ENCODE peak calls at places on chromosome 16, in five cellular contexts. One of them, this sample, is unnamed.

GRCh38 chr16:68234188-68235104 is 1.5 kb downstream of the ESRP2 start:
- DNase-seq in activated CD8-positive, alpha-beta memory T cell treated with anti-CD3 and anti-CD28 coated beads for 4 hours: no peak
- DNase-seq in WTC11: peak; percentile 71
- DNase-seq in stimulated activated CD4-positive, alpha-beta T cell treated with anti-CD3 and anti-CD28 coated beads, Interleukin-2, amount 100 ng/mL, for 48 hours: no peak
- DNase-seq in IMR-90: no peak
- DNase-seq in this sample: peak; percentile 66

GRCh38 chr16:85762970-85763369 is 12.1 kb upstream of the C16orf74 start:
- DNase-seq in IMR-90: no peak
- DNase-seq in activated CD8-positive, alpha-beta memory T cell treated with anti-CD3 and anti-CD28 coated beads for 4 hours: no peak
- DNase-seq in stimulated activated CD4-positive, alpha-beta T cell treated with anti-CD3 and anti-CD28 coated beads, Interleukin-2, amount 100 ng/mL, for 48 hours: no peak
- DNase-seq in WTC11: no peak
- DNase-seq in this sample: no peak

GRCh38 chr16:66605177-66605999 is 884 bp downstream of the CMTM3 start:
- DNase-seq in stimulated activated CD4-positive, alpha-beta T cell treated with anti-CD3 and anti-CD28 coated beads, Interleukin-2, amount 100 ng/mL, for 48 hours: no peak
- DNase-seq in IMR-90: peak; percentile 34
- DNase-seq in activated CD8-positive, alpha-beta memory T cell treated with anti-CD3 and anti-CD28 coated beads for 4 hours: no peak
- DNase-seq in WTC11: peak; percentile 60
- DNase-seq in this sample: peak; percentile 91

GRCh38 chr16:85763616-85764015 is 12.7 kb upstream of the C16orf74 start:
- DNase-seq in WTC11: no peak
- DNase-seq in stimulated activated CD4-positive, alpha-beta T cell treated with anti-CD3 and anti-CD28 coated beads, Interleukin-2, amount 100 ng/mL, for 48 hours: no peak
- DNase-seq in activated CD8-positive, alpha-beta memory T cell treated with anti-CD3 and anti-CD28 coated beads for 4 hours: no peak
- DNase-seq in IMR-90: no peak
- DNase-seq in this sample: no peak

GRCh38 chr16:12542818-12543699 is 260.6 kb downstream of the CPPED1 start:
- DNase-seq in activated CD8-positive, alpha-beta memory T cell treated with anti-CD3 and anti-CD28 coated beads for 4 hours: no peak
- DNase-seq in WTC11: no peak
- DNase-seq in stimulated activated CD4-positive, alpha-beta T cell treated with anti-CD3 and anti-CD28 coated beads, Interleukin-2, amount 100 ng/mL, for 48 hours: no peak
- DNase-seq in IMR-90: no peak
- DNase-seq in this sample: no peak

GRCh38 chr16:46762583-46762982 is 14.4 kb upstream of the MYLK3 start:
- DNase-seq in IMR-90: no peak
- DNase-seq in stimulated activated CD4-positive, alpha-beta T cell treated with anti-CD3 and anti-CD28 coated beads, Interleukin-2, amount 100 ng/mL, for 48 hours: no peak
- DNase-seq in activated CD8-positive, alpha-beta memory T cell treated with anti-CD3 and anti-CD28 coated beads for 4 hours: no peak
- DNase-seq in WTC11: no peak
- DNase-seq in this sample: no peak

GRCh38 chr16:14436410-14436955 is 193.6 kb downstream of the PARN start:
- DNase-seq in WTC11: no peak
- DNase-seq in IMR-90: no peak
- DNase-seq in activated CD8-positive, alpha-beta memory T cell treated with anti-CD3 and anti-CD28 coated beads for 4 hours: no peak
- DNase-seq in stimulated activated CD4-positive, alpha-beta T cell treated with anti-CD3 and anti-CD28 coated beads, Interleukin-2, amount 100 ng/mL, for 48 hours: no peak
- DNase-seq in this sample: no peak

GRCh38 chr16:84656557-84657130 is 8.3 kb downstream of the KLHL36 start:
- DNase-seq in IMR-90: no peak
- DNase-seq in WTC11: no peak
- DNase-seq in activated CD8-positive, alpha-beta memory T cell treated with anti-CD3 and anti-CD28 coated beads for 4 hours: no peak
- DNase-seq in stimulated activated CD4-positive, alpha-beta T cell treated with anti-CD3 and anti-CD28 coated beads, Interleukin-2, amount 100 ng/mL, for 48 hours: no peak
- DNase-seq in this sample: no peak

GRCh38 chr16:30637952-30638351 is 12.8 kb upstream of the PRR14 start:
- DNase-seq in IMR-90: peak; percentile 51
- DNase-seq in stimulated activated CD4-positive, alpha-beta T cell treated with anti-CD3 and anti-CD28 coated beads, Interleukin-2, amount 100 ng/mL, for 48 hours: no peak
- DNase-seq in WTC11: no peak
- DNase-seq in activated CD8-positive, alpha-beta memory T cell treated with anti-CD3 and anti-CD28 coated beads for 4 hours: no peak
- DNase-seq in this sample: peak; percentile 43

GRCh38 chr16:48438414-48438813 is 53.2 kb upstream of the SIAH1 start:
- DNase-seq in activated CD8-positive, alpha-beta memory T cell treated with anti-CD3 and anti-CD28 coated beads for 4 hours: no peak
- DNase-seq in IMR-90: no peak
- DNase-seq in stimulated activated CD4-positive, alpha-beta T cell treated with anti-CD3 and anti-CD28 coated beads, Interleukin-2, amount 100 ng/mL, for 48 hours: no peak
- DNase-seq in WTC11: no peak
- DNase-seq in this sample: no peak

GRCh38 chr16:68452176-68452575 is 3.9 kb upstream of the SMPD3 start:
- DNase-seq in WTC11: no peak
- DNase-seq in activated CD8-positive, alpha-beta memory T cell treated with anti-CD3 and anti-CD28 coated beads for 4 hours: no peak
- DNase-seq in stimulated activated CD4-positive, alpha-beta T cell treated with anti-CD3 and anti-CD28 coated beads, Interleukin-2, amount 100 ng/mL, for 48 hours: no peak
- DNase-seq in IMR-90: no peak
- DNase-seq in this sample: no peak

GRCh38 chr16:19005561-19006445 is 22.1 kb downstream of the TMC7 start:
- DNase-seq in WTC11: no peak
- DNase-seq in IMR-90: peak; percentile 27
- DNase-seq in stimulated activated CD4-positive, alpha-beta T cell treated with anti-CD3 and anti-CD28 coated beads, Interleukin-2, amount 100 ng/mL, for 48 hours: no peak
- DNase-seq in activated CD8-positive, alpha-beta memory T cell treated with anti-CD3 and anti-CD28 coated beads for 4 hours: no peak
- DNase-seq in this sample: peak; percentile 78

GRCh38 chr16:56193951-56194726 is 2.9 kb downstream of the GNAO1 start:
- DNase-seq in IMR-90: peak; percentile 55
- DNase-seq in WTC11: peak; percentile 96
- DNase-seq in activated CD8-positive, alpha-beta memory T cell treated with anti-CD3 and anti-CD28 coated beads for 4 hours: no peak
- DNase-seq in stimulated activated CD4-positive, alpha-beta T cell treated with anti-CD3 and anti-CD28 coated beads, Interleukin-2, amount 100 ng/mL, for 48 hours: peak; percentile 61
- DNase-seq in this sample: peak; percentile 93

GRCh38 chr16:50121721-50122445 is 31.2 kb upstream of the TENT4B start:
- DNase-seq in IMR-90: no peak
- DNase-seq in WTC11: no peak
- DNase-seq in activated CD8-positive, alpha-beta memory T cell treated with anti-CD3 and anti-CD28 coated beads for 4 hours: no peak
- DNase-seq in stimulated activated CD4-positive, alpha-beta T cell treated with anti-CD3 and anti-CD28 coated beads, Interleukin-2, amount 100 ng/mL, for 48 hours: peak; percentile 7
- DNase-seq in this sample: no peak